ENCODE peak calls at places on chromosomes 5 and 9, in five cellular contexts. One of them, this sample, is unnamed.

GRCh38 chr5:165497707-165498106 is 1992.3 kb downstream of the MAT2B start:
- DNase-seq in A673: peak; percentile 45
- DNase-seq in right atrium auricular region: no peak
- DNase-seq in ovary: no peak
- DNase-seq in Peyer's patch: no peak
- DNase-seq in this sample: no peak

GRCh38 chr5:118592678-118593328 is 395.5 kb downstream of the DTWD2 start:
- DNase-seq in ovary: no peak
- DNase-seq in A673: no peak
- DNase-seq in right atrium auricular region: no peak
- DNase-seq in Peyer's patch: no peak
- DNase-seq in this sample: no peak

GRCh38 chr5:134958755-134959154 is 9.0 kb upstream of the CATSPER3 start:
- DNase-seq in Peyer's patch: no peak
- DNase-seq in ovary: no peak
- DNase-seq in A673: no peak
- DNase-seq in right atrium auricular region: no peak
- DNase-seq in this sample: no peak

GRCh38 chr5:111514087-111514486 is 1.8 kb upstream of the STARD4 start:
- DNase-seq in ovary: no peak
- DNase-seq in right atrium auricular region: no peak
- DNase-seq in A673: no peak
- DNase-seq in Peyer's patch: no peak
- DNase-seq in this sample: no peak

GRCh38 chr5:124871299-124871698 is 124.9 kb upstream of the ZNF608 start:
- DNase-seq in right atrium auricular region: no peak
- DNase-seq in ovary: no peak
- DNase-seq in A673: peak; percentile 33
- DNase-seq in Peyer's patch: no peak
- DNase-seq in this sample: no peak

GRCh38 chr5:34534237-34535108 is 121.7 kb upstream of the RAI14 start:
- DNase-seq in Peyer's patch: no peak
- DNase-seq in A673: no peak
- DNase-seq in ovary: no peak
- DNase-seq in right atrium auricular region: no peak
- DNase-seq in this sample: no peak

GRCh38 chr9:133127340-133127981 is 6.4 kb upstream of the RALGDS start:
- DNase-seq in right atrium auricular region: no peak
- DNase-seq in ovary: peak; percentile 54
- DNase-seq in Peyer's patch: no peak
- DNase-seq in A673: no peak
- DNase-seq in this sample: no peak

GRCh38 chr9:76403352-76403751 is 9.1 kb upstream of the RFK start:
- DNase-seq in ovary: no peak
- DNase-seq in Peyer's patch: no peak
- DNase-seq in right atrium auricular region: no peak
- DNase-seq in A673: peak; percentile 70
- DNase-seq in this sample: no peak

GRCh38 chr9:76725181-76725580 is 39.1 kb upstream of the PCA3 start:
- DNase-seq in Peyer's patch: no peak
- DNase-seq in ovary: no peak
- DNase-seq in right atrium auricular region: no peak
- DNase-seq in A673: no peak
- DNase-seq in this sample: no peak

GRCh38 chr5:158023266-158023665 is 164.3 kb upstream of the CLINT1 start:
- DNase-seq in Peyer's patch: no peak
- DNase-seq in right atrium auricular region: no peak
- DNase-seq in A673: no peak
- DNase-seq in ovary: no peak
- DNase-seq in this sample: no peak

GRCh38 chr5:96143450-96143849 is 181.8 kb upstream of the ELL2 start:
- DNase-seq in Peyer's patch: no peak
- DNase-seq in ovary: no peak
- DNase-seq in A673: no peak
- DNase-seq in right atrium auricular region: no peak
- DNase-seq in this sample: no peak

GRCh38 chr5:96141749-96142148 is 180.1 kb upstream of the ELL2 start:
- DNase-seq in ovary: no peak
- DNase-seq in Peyer's patch: no peak
- DNase-seq in A673: no peak
- DNase-seq in right atrium auricular region: no peak
- DNase-seq in this sample: no peak

GRCh38 chr5:133499896-133500295 is 112.4 kb downstream of the FSTL4 start:
- DNase-seq in A673: no peak
- DNase-seq in ovary: no peak
- DNase-seq in Peyer's patch: no peak
- DNase-seq in right atrium auricular region: peak; percentile 9
- DNase-seq in this sample: no peak

GRCh38 chr5:137347865-137348264 is 151.3 kb downstream of the SPOCK1 start:
- DNase-seq in A673: no peak
- DNase-seq in right atrium auricular region: no peak
- DNase-seq in ovary: no peak
- DNase-seq in Peyer's patch: no peak
- DNase-seq in this sample: no peak

GRCh38 chr5:150619359-150620230 is 20.9 kb upstream of the SYNPO start:
- DNase-seq in A673: peak; percentile 64
- DNase-seq in right atrium auricular region: peak; percentile 89
- DNase-seq in Peyer's patch: no peak
- DNase-seq in ovary: peak; percentile 66
- DNase-seq in this sample: peak; percentile 85

DNA sequence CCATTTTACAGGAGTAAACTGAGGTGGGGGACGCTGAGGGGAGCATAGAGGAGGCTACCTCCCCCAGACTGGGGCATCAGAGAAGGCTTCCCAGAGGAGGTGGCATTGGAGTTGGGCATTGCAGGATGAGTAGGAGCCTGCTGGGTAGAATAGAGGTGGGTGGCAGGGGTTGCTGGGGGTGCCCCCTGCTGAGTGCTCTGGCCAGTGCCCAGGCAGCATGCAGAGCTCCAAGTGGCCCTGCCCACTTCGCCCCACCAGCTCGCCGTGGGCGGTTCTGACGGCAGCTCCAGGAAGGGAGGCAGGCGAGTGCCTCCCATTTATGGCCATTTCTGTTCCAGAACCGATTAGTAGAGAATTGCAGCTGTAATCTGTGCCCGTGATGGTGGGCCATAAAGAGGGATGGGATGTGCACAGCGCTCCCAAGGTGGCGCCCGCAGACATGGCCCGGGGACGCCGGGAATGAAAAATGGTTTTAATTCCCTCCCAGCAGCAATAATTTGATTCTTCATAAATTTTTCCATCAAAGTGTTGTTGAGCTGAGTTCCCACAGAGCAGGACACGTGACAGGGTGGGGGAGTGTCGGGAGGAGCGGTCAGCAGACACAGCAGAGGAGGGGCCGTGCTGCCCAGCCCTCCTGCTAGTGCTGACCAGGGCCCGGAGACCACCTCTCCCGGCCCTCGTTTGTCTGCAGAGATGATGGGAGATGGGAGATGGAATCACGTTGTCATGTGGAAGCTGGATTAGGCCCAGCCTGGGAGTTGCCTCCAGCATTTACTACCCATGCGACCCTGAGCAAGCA is 75.5 kb downstream of the LMX1B start:
- DNase-seq in A673: no peak
- DNase-seq in right atrium auricular region: no peak
- DNase-seq in ovary: no peak
- DNase-seq in Peyer's patch: no peak
- DNase-seq in this sample: no peak
- H3K4me3 ChIP-seq in A673: no peak overlapping the region
- H3K4me3 ChIP-seq in right atrium auricular region: no peak overlapping the region
- H3K4me3 ChIP-seq in ovary: no peak overlapping the region
- H3K4me3 ChIP-seq in Peyer's patch: no peak overlapping the region
- H3K4me3 ChIP-seq in this sample: no peak overlapping the region

GRCh38 chr9:135590486-135591079 is 29.0 kb downstream of the PAEP start:
- DNase-seq in Peyer's patch: no peak
- DNase-seq in ovary: no peak
- DNase-seq in right atrium auricular region: peak; percentile 11
- DNase-seq in A673: no peak
- DNase-seq in this sample: peak; percentile 58

GRCh38 chr9:135589596-135590485 is 28.3 kb downstream of the PAEP start:
- DNase-seq in Peyer's patch: no peak
- DNase-seq in right atrium auricular region: peak; percentile 34
- DNase-seq in ovary: no peak
- DNase-seq in A673: no peak
- DNase-seq in this sample: peak; percentile 66

GRCh38 chr9:135587658-135588057 is 26.1 kb downstream of the PAEP start:
- DNase-seq in right atrium auricular region: no peak
- DNase-seq in A673: peak; percentile 40
- DNase-seq in ovary: no peak
- DNase-seq in Peyer's patch: no peak
- DNase-seq in this sample: no peak

GRCh38 chr9:135588371-135588770 is 26.8 kb downstream of the PAEP start:
- DNase-seq in right atrium auricular region: peak; percentile 34
- DNase-seq in Peyer's patch: no peak
- DNase-seq in ovary: no peak
- DNase-seq in A673: no peak
- DNase-seq in this sample: peak; percentile 68

DNA sequence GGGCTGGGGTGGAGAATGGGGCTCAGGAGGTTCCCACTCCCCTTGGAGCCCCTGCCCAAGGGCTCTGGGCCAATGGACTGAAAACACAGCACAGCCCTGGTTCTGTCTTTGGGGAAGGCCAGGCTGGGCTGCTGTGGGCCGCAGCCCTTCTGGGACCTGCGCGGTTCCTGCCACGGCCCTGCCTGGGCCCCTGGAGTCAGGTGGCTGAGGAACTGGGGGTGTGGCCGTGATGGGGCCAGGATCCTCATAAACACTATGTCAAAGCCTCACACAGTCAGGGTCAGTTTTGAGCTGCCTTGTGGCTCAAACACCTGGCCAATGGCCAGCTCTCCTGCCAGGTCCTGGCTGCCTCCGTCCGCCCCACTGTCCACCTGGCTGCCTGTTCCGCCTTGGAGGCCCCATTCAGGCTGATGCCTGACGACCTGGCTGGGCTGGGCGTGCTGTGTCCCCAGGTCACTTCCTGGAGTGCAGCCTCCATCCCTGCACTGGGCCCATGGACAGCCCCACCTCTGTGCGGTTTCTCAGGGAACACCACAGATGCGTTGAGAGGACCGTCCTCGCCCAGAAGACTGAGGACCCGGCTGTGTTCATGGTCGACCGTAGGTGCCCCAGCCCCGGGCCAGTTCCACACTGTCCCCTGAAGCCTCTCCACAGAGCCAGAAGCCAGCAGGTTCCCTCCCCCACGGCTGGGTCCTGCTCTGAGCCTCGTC is 27.5 kb downstream of the PAEP start:
- DNase-seq in Peyer's patch: no peak
- DNase-seq in right atrium auricular region: peak; percentile 34
- DNase-seq in ovary: no peak
- DNase-seq in A673: no peak
- DNase-seq in this sample: peak; percentile 65
- H3K4me3 ChIP-seq in Peyer's patch: no peak overlapping the region
- H3K4me3 ChIP-seq in right atrium auricular region: no peak overlapping the region
- H3K4me3 ChIP-seq in ovary: no peak overlapping the region
- H3K4me3 ChIP-seq in A673: no peak overlapping the region
- H3K4me3 ChIP-seq in this sample: no peak overlapping the region

GRCh38 chr9:99184427-99185327 is 37.1 kb downstream of the ALG2 start:
- DNase-seq in right atrium auricular region: peak; percentile 93
- DNase-seq in ovary: peak; percentile 88
- DNase-seq in Peyer's patch: peak; percentile 87
- DNase-seq in A673: peak; percentile 95
- DNase-seq in this sample: peak; percentile 88
- H3K4me3 ChIP-seq in right atrium auricular region: no peak overlapping the region
- H3K4me3 ChIP-seq in ovary: peak overlapping the region; percentile 21
- H3K4me3 ChIP-seq in Peyer's patch: peak overlapping the region; percentile 20
- H3K4me3 ChIP-seq in A673: no peak overlapping the region
- H3K4me3 ChIP-seq in this sample: peak overlapping the region; percentile 55

GRCh38 chr9:92530893-92531292 is 4.9 kb downstream of the ECM2 start:
- DNase-seq in Peyer's patch: no peak
- DNase-seq in A673: no peak
- DNase-seq in right atrium auricular region: no peak
- DNase-seq in ovary: no peak
- DNase-seq in this sample: no peak

GRCh38 chr9:92527832-92528536 is 7.8 kb downstream of the ECM2 start:
- DNase-seq in right atrium auricular region: no peak
- DNase-seq in ovary: no peak
- DNase-seq in Peyer's patch: no peak
- DNase-seq in A673: no peak
- DNase-seq in this sample: no peak

GRCh38 chr9:92527291-92527828 is 8.4 kb downstream of the ECM2 start:
- DNase-seq in ovary: no peak
- DNase-seq in Peyer's patch: no peak
- DNase-seq in A673: no peak
- DNase-seq in right atrium auricular region: no peak
- DNase-seq in this sample: no peak

GRCh38 chr9:92528537-92528851 is 7.3 kb downstream of the ECM2 start:
- DNase-seq in ovary: no peak
- DNase-seq in right atrium auricular region: no peak
- DNase-seq in A673: no peak
- DNase-seq in Peyer's patch: no peak
- DNase-seq in this sample: no peak

DNA sequence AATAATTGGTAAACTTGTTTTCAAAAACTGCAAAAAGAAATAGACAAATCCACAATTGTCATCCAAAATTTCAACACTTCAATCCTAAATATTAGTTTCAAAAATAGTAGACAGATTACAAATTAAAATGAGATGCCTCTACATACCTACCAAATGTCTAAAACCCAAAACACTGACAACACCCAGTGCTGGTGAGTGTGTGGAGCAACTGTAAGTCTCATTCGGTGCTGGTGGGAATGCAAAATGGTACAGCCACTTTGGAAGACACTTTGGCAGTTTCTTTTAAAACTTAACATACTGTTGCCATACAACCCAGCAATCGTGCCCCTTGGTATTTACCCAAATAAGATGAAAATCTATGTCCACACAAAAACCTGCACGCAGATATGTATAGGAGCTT is 6.7 kb downstream of the ECM2 start:
- DNase-seq in ovary: no peak
- DNase-seq in right atrium auricular region: no peak
- DNase-seq in A673: no peak
- DNase-seq in Peyer's patch: no peak
- DNase-seq in this sample: no peak
- H3K4me3 ChIP-seq in ovary: no peak overlapping the region
- H3K4me3 ChIP-seq in right atrium auricular region: no peak overlapping the region
- H3K4me3 ChIP-seq in A673: no peak overlapping the region
- H3K4me3 ChIP-seq in Peyer's patch: no peak overlapping the region
- H3K4me3 ChIP-seq in this sample: no peak overlapping the region

This sample was measured in coronary artery.